ENCODE peak calls at places on chromosomes 12 and 14, in four cellular contexts. One of them, this sample, is unnamed.

GRCh38 chr12:94644622-94645021 is 5.7 kb downstream of the TMCC3 start:
- DNase-seq in SK-N-SH: no peak
- DNase-seq in GM12878: peak
- DNase-seq in A549: no peak
- DNase-seq in this sample: no peak

GRCh38 chr12:68269727-68270126 is 16.3 kb upstream of the IL22 start:
- DNase-seq in GM12878: no peak
- DNase-seq in SK-N-SH: no peak
- DNase-seq in A549: no peak
- DNase-seq in this sample: no peak

GRCh38 chr12:114414866-114415524 is 9.1 kb upstream of the TBX5 start:
- DNase-seq in GM12878: no peak
- DNase-seq in SK-N-SH: no peak
- DNase-seq in A549: no peak
- DNase-seq in this sample: no peak

GRCh38 chr14:79861111-79861510 is 350.2 kb downstream of the DIO2 start:
- DNase-seq in A549: peak
- DNase-seq in GM12878: no peak
- DNase-seq in SK-N-SH: no peak
- DNase-seq in this sample: no peak

GRCh38 chr12:1830981-1831930 is 10.9 kb downstream of the LRTM2 start:
- DNase-seq in A549: peak
- DNase-seq in SK-N-SH: peak
- DNase-seq in GM12878: no peak
- DNase-seq in this sample: peak

GRCh38 chr12:63306476-63306875 is 155.5 kb upstream of the AVPR1A start:
- DNase-seq in GM12878: no peak
- DNase-seq in SK-N-SH: no peak
- DNase-seq in A549: no peak
- DNase-seq in this sample: no peak

GRCh38 chr12:122421263-122421814 is 1.1 kb downstream of the CLIP1 start:
- DNase-seq in SK-N-SH: peak
- DNase-seq in A549: peak
- DNase-seq in GM12878: no peak
- DNase-seq in this sample: peak

GRCh38 chr14:54420478-54421116 is 20.6 kb downstream of the CNIH1 start:
- DNase-seq in SK-N-SH: peak
- DNase-seq in A549: peak
- DNase-seq in GM12878: no peak
- DNase-seq in this sample: peak

GRCh38 chr14:69152181-69152943 is 557 bp downstream of the DCAF5 start:
- DNase-seq in GM12878: no peak
- DNase-seq in A549: peak
- DNase-seq in SK-N-SH: peak
- DNase-seq in this sample: peak

GRCh38 chr12:130281157-130281799 is 56.4 kb upstream of the PIWIL1 start:
- DNase-seq in GM12878: no peak
- DNase-seq in SK-N-SH: peak
- DNase-seq in A549: peak
- DNase-seq in this sample: no peak

GRCh38 chr14:65132855-65133254 is 30.5 kb upstream of the MAX start:
- DNase-seq in A549: no peak
- DNase-seq in SK-N-SH: no peak
- DNase-seq in GM12878: no peak
- DNase-seq in this sample: peak

GRCh38 chr12:95202691-95203476 is 14.4 kb downstream of the FGD6 start:
- DNase-seq in A549: no peak
- DNase-seq in SK-N-SH: no peak
- DNase-seq in GM12878: no peak
- DNase-seq in this sample: no peak

GRCh38 chr14:55133416-55133815 is 4.4 kb downstream of the LGALS3 start:
- DNase-seq in GM12878: no peak
- DNase-seq in SK-N-SH: peak
- DNase-seq in A549: no peak
- DNase-seq in this sample: no peak

GRCh38 chr12:67651380-67651695 is 2.8 kb downstream of the DYRK2 start:
- DNase-seq in GM12878: no peak
- DNase-seq in SK-N-SH: peak
- DNase-seq in A549: peak
- DNase-seq in this sample: peak

GRCh38 chr14:82009076-82009475 is 475.4 kb upstream of the SEL1L start:
- DNase-seq in A549: no peak
- DNase-seq in GM12878: no peak
- DNase-seq in SK-N-SH: peak
- DNase-seq in this sample: no peak

GRCh38 chr14:84036863-84037262 is 1493.1 kb upstream of the FLRT2 start:
- DNase-seq in A549: no peak
- DNase-seq in SK-N-SH: no peak
- DNase-seq in GM12878: peak
- DNase-seq in this sample: no peak

GRCh38 chr12:130526813-130527212 is 189.1 kb downstream of the PIWIL1 start:
- DNase-seq in GM12878: no peak
- DNase-seq in SK-N-SH: no peak
- DNase-seq in A549: peak
- DNase-seq in this sample: peak

GRCh38 chr12:126770188-126770587 is 1496.8 kb upstream of the TMEM132C start:
- DNase-seq in SK-N-SH: no peak
- DNase-seq in GM12878: no peak
- DNase-seq in A549: no peak
- DNase-seq in this sample: no peak

GRCh38 chr14:63890553-63890952 is 37.7 kb downstream of the SYNE2 start:
- DNase-seq in SK-N-SH: no peak
- DNase-seq in A549: no peak
- DNase-seq in GM12878: no peak
- DNase-seq in this sample: no peak

GRCh38 chr14:100103261-100104005 is 38.2 kb downstream of the EVL start:
- DNase-seq in GM12878: no peak
- DNase-seq in A549: no peak
- DNase-seq in SK-N-SH: no peak
- DNase-seq in this sample: no peak

GRCh38 chr14:39912192-39913100 is 480.2 kb upstream of the FBXO33 start:
- DNase-seq in GM12878: peak
- DNase-seq in A549: no peak
- DNase-seq in SK-N-SH: no peak
- DNase-seq in this sample: no peak

GRCh38 chr12:75705749-75706719 is 194.6 kb upstream of the KRR1 start:
- DNase-seq in GM12878: no peak
- DNase-seq in A549: peak
- DNase-seq in SK-N-SH: peak
- DNase-seq in this sample: no peak

GRCh38 chr14:61549425-61549824 is 145.9 kb upstream of the HIF1A start:
- DNase-seq in GM12878: no peak
- DNase-seq in A549: peak
- DNase-seq in SK-N-SH: no peak
- DNase-seq in this sample: no peak

GRCh38 chr12:102095677-102096263 is 24.1 kb downstream of the NUP37 start:
- DNase-seq in GM12878: peak
- DNase-seq in A549: peak
- DNase-seq in SK-N-SH: peak
- DNase-seq in this sample: peak

GRCh38 chr14:79820866-79821535 is 390.3 kb downstream of the DIO2 start:
- DNase-seq in GM12878: no peak
- DNase-seq in A549: no peak
- DNase-seq in SK-N-SH: peak
- DNase-seq in this sample: no peak

GRCh38 chr12:7282844-7283243 is 21.0 kb upstream of the ACSM4 start:
- DNase-seq in GM12878: peak
- DNase-seq in SK-N-SH: no peak
- DNase-seq in A549: no peak
- DNase-seq in this sample: no peak
- TF ChIP-seq CTCF in GM12878: no peak
- TF ChIP-seq CTCF in SK-N-SH: no peak
- TF ChIP-seq CTCF in A549: no peak
- TF ChIP-seq CTCF in this sample: no peak

GRCh38 chr12:31832740-31833540 is 104.1 kb upstream of the AMN1 start:
- DNase-seq in A549: no peak
- DNase-seq in SK-N-SH: no peak
- DNase-seq in GM12878: peak
- DNase-seq in this sample: no peak
- TF ChIP-seq PBX3 in A549: no peak
- TF ChIP-seq PBX3 in SK-N-SH: no peak
- TF ChIP-seq PBX3 in GM12878: no peak
- TF ChIP-seq PBX3 in this sample: no peak

DNA sequence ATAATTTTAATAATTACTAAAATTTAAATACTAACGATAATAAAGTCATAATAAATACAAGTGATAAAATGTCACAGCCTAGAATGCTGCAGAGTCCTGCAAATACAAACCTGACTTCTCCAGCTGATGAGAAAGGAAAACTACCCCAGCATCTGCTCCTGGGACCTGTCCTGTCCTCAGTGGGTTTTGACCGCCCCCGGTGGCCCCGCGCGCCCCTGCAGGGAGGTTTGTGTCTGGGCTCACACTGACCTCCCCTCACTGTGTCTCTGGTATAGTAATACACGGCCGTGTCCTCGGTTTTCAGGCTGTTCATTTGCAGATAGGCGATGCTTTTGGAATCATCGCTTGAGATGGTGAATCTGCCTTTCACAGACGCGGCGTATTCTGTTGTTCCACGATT is 1139.4 kb downstream of the TMEM121 start:
- DNase-seq in GM12878: no peak
- DNase-seq in SK-N-SH: no peak
- DNase-seq in A549: no peak
- DNase-seq in this sample: no peak
- TF ChIP-seq CTCF in GM12878: no peak
- TF ChIP-seq CTCF in SK-N-SH: no peak
- TF ChIP-seq CTCF in A549: no peak
- TF ChIP-seq CTCF in this sample: no peak

GRCh38 chr12:107145397-107145796 is 52.0 kb upstream of the CRY1 start:
- DNase-seq in SK-N-SH: no peak
- DNase-seq in GM12878: no peak
- DNase-seq in A549: peak
- DNase-seq in this sample: no peak

GRCh38 chr12:107138990-107139389 is 45.6 kb upstream of the CRY1 start:
- DNase-seq in SK-N-SH: peak
- DNase-seq in A549: no peak
- DNase-seq in GM12878: no peak
- DNase-seq in this sample: no peak

GRCh38 chr12:107148105-107148504 is 54.8 kb upstream of the CRY1 start:
- DNase-seq in SK-N-SH: no peak
- DNase-seq in GM12878: no peak
- DNase-seq in A549: no peak
- DNase-seq in this sample: no peak

GRCh38 chr12:107139787-107140186 is 46.4 kb upstream of the CRY1 start:
- DNase-seq in SK-N-SH: peak
- DNase-seq in A549: no peak
- DNase-seq in GM12878: no peak
- DNase-seq in this sample: no peak

GRCh38 chr12:107144990-107145389 is 51.6 kb upstream of the CRY1 start:
- DNase-seq in A549: no peak
- DNase-seq in GM12878: no peak
- DNase-seq in SK-N-SH: no peak
- DNase-seq in this sample: no peak
- TF ChIP-seq PBX3 in A549: no peak
- TF ChIP-seq PBX3 in GM12878: no peak
- TF ChIP-seq PBX3 in SK-N-SH: no peak
- TF ChIP-seq PBX3 in this sample: no peak

DNA sequence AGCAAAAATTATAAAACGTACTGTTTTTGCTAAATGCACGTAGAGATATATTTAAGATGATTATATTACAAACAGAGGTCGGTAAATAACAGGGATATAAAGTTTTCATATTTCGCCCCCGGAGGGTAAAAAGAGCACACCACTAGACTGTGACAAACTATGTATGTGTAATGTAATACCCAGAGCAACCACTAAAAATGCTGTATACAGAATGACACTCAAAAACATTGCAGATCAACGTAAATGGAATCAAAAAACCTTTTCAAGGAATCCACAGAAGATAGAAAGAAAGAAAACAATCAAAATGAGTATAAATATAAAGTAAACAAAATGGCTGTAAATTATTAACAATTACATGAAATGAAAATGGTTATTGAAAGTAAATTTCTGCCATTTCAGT is 37.6 kb upstream of the PRB4 start:
- DNase-seq in A549: no peak
- DNase-seq in GM12878: no peak
- DNase-seq in SK-N-SH: peak
- DNase-seq in this sample: no peak
- TF ChIP-seq CTCF in A549: no peak
- TF ChIP-seq CTCF in GM12878: no peak
- TF ChIP-seq CTCF in SK-N-SH: peak
- TF ChIP-seq CTCF in this sample: no peak

DNA sequence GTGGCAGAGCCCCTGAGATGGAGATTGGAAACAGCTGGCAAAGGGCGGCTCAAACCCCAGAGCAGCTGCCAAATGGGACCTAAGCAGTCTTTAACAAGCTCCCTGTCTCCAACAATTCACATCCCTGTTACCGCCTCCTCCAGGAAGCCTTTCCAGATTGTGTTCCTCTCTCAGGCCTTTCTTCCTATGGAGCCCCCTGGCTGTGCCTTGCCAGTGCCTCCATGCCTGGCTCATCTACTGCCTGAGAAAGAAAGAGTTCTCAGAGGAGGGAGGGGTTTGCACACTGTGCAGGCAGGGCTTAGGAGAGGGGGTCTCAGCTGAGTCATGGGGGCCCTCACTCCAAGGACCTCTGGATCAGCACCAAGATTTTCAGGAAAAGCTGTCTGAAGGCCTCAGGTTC is 8.8 kb upstream of the KRT74 start:
- DNase-seq in SK-N-SH: no peak
- DNase-seq in A549: no peak
- DNase-seq in GM12878: no peak
- DNase-seq in this sample: no peak
- TF ChIP-seq PBX3 in SK-N-SH: no peak
- TF ChIP-seq PBX3 in A549: no peak
- TF ChIP-seq PBX3 in GM12878: no peak
- TF ChIP-seq PBX3 in this sample: no peak

DNA sequence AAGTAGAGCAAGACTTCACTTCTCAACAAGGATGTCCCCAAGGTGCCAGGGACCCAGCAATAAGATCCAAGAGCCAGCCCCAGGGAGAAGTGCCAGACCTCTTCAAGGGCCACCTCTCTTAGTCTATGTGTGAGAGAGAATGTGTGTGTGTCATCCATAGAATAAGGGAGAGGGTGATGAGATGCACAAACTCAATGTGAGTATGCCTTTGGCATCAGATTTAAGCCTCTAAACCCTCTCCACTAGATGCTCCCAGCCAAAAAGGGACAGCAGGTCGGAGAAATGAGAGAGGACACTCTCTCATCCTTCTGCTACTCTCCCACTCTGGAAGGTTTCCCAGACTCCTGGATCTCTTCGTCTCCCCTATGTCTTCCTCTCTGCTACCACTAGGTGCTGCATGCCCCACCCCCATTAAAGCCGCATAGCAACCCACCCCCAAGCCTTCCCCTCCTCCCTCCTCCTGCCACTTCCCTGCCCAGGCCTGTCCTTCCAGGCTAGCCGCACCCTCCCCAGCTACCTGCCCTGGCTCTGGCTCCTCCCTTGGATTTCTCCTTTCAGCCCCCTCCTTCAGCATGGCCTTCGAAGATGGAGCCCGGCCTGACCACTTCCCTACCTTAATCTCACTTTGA is 7.6 kb downstream of the RARG start:
- DNase-seq in GM12878: no peak
- DNase-seq in SK-N-SH: peak
- DNase-seq in A549: peak
- DNase-seq in this sample: peak
- TF ChIP-seq CTCF in GM12878: no peak
- TF ChIP-seq CTCF in SK-N-SH: peak
- TF ChIP-seq CTCF in A549: peak
- TF ChIP-seq CTCF in this sample: no peak

This sample was measured in HepG2.